ENCODE peak calls at places on chromosomes 2 and 18, in nine cellular contexts. O, K, S, C, T, H, A, R and D are unnamed samples.

GRCh38 chr2:25838152-25838756 is 40.0 kb downstream of the ASXL2 start:
- DNase-seq in O (no peak), K (no peak), S (no peak), C (no peak), T (no peak), H (no peak), A (no peak), R (no peak), D (no peak)

GRCh38 chr18:468841-469796 is 31.4 kb downstream of the COLEC12 start:
- DNase-seq in O (no peak), K (no peak), S (no peak), C (no peak), T (no peak), H (no peak), A (no peak), R (no peak), D (no peak)

GRCh38 chr2:84084856-84085255 is 374.2 kb downstream of the SUCLG1 start:
- DNase-seq in O (no peak), K (no peak), S (no peak), C (no peak), T (no peak), H (no peak), A (no peak), R (no peak), D (no peak)

GRCh38 chr2:19474128-19474527 is 115.7 kb upstream of the OSR1 start:
- DNase-seq in O (no peak), K (no peak), S (no peak), C (no peak), T (peak; percentile 63), H (no peak), A (no peak), R (no peak), D (peak; percentile 71)

GRCh38 chr2:74003494-74004211 is 18.9 kb downstream of the TET3 start:
- DNase-seq in O (no peak), K (no peak), S (no peak), C (no peak), T (no peak), H (peak; percentile 44), A (no peak), R (no peak), D (no peak)

GRCh38 chr18:31875301-31875700 is 67.6 kb downstream of the TRAPPC8 start:
- DNase-seq in O (no peak), K (no peak), S (no peak), C (no peak), T (no peak), H (no peak), A (no peak), R (no peak), D (no peak)

GRCh38 chr18:37435150-37435872 is 130.3 kb downstream of the CELF4 start:
- DNase-seq in O (no peak), K (no peak), S (no peak), C (no peak), T (no peak), H (no peak), A (no peak), R (no peak), D (no peak)

GRCh38 chr2:18123577-18123976 is 245.1 kb downstream of the KCNS3 start:
- DNase-seq in O (no peak), K (no peak), S (no peak), C (no peak), T (no peak), H (no peak), A (no peak), R (no peak), D (no peak)

GRCh38 chr18:70219688-70220087 is 14.2 kb upstream of the RTTN start:
- DNase-seq in O (no peak), K (no peak), S (no peak), C (no peak), T (no peak), H (no peak), A (no peak), R (no peak), D (no peak)

GRCh38 chr2:240777416-240778212 is 42.4 kb downstream of the KIF1A start:
- DNase-seq in O (no peak), K (no peak), S (no peak), C (no peak), T (no peak), H (no peak), A (no peak), R (no peak), D (no peak)